ENCODE peak calls at places on chromosome 10, in eight cellular contexts. One of them, this sample, is unnamed.

GRCh38 chr10:1199897-1200721 is 143.9 kb downstream of the WDR37 start:
- DNase-seq in endothelial cell of umbilical vein: no peak
- DNase-seq in A549: no peak
- DNase-seq in SK-N-SH: no peak
- DNase-seq in GM12878: no peak
- DNase-seq in HCT116: no peak
- DNase-seq in K562: no peak
- DNase-seq in H1: no peak
- DNase-seq in this sample: no peak

GRCh38 chr10:49532461-49532860 is 6.5 kb downstream of the ERCC6 start:
- DNase-seq in endothelial cell of umbilical vein: no peak
- DNase-seq in A549: no peak
- DNase-seq in SK-N-SH: no peak
- DNase-seq in GM12878: no peak
- DNase-seq in HCT116: no peak
- DNase-seq in K562: no peak
- DNase-seq in H1: no peak
- DNase-seq in this sample: no peak

GRCh38 chr10:12981570-12981969 is 19.9 kb downstream of the CCDC3 start:
- DNase-seq in endothelial cell of umbilical vein: no peak
- DNase-seq in A549: peak
- DNase-seq in SK-N-SH: no peak
- DNase-seq in GM12878: no peak
- DNase-seq in HCT116: peak
- DNase-seq in K562: no peak
- DNase-seq in H1: no peak
- DNase-seq in this sample: peak

GRCh38 chr10:133199488-133199885 is 30.5 kb upstream of the UTF1 start:
- DNase-seq in endothelial cell of umbilical vein: no peak
- DNase-seq in A549: no peak
- DNase-seq in SK-N-SH: no peak
- DNase-seq in GM12878: no peak
- DNase-seq in HCT116: no peak
- DNase-seq in K562: no peak
- DNase-seq in H1: no peak
- DNase-seq in this sample: no peak

GRCh38 chr10:15789793-15790525 is 70.2 kb upstream of the ITGA8 start:
- DNase-seq in endothelial cell of umbilical vein: no peak
- DNase-seq in A549: no peak
- DNase-seq in SK-N-SH: no peak
- DNase-seq in GM12878: no peak
- DNase-seq in HCT116: no peak
- DNase-seq in K562: no peak
- DNase-seq in H1: no peak
- DNase-seq in this sample: no peak

GRCh38 chr10:69863580-69863979 is 61.9 kb downstream of the COL13A1 start:
- DNase-seq in endothelial cell of umbilical vein: peak
- DNase-seq in A549: no peak
- DNase-seq in SK-N-SH: no peak
- DNase-seq in GM12878: no peak
- DNase-seq in HCT116: no peak
- DNase-seq in K562: no peak
- DNase-seq in H1: no peak
- DNase-seq in this sample: no peak

GRCh38 chr10:3886191-3886590 is 101.2 kb upstream of the KLF6 start:
- DNase-seq in endothelial cell of umbilical vein: no peak
- DNase-seq in A549: peak
- DNase-seq in SK-N-SH: peak
- DNase-seq in GM12878: no peak
- DNase-seq in HCT116: no peak
- DNase-seq in K562: peak
- DNase-seq in H1: peak
- DNase-seq in this sample: no peak

GRCh38 chr10:131808370-131808930 is 92.4 kb upstream of the PPP2R2D start:
- DNase-seq in endothelial cell of umbilical vein: no peak
- DNase-seq in A549: no peak
- DNase-seq in SK-N-SH: no peak
- DNase-seq in GM12878: no peak
- DNase-seq in HCT116: no peak
- DNase-seq in K562: no peak
- DNase-seq in H1: no peak
- DNase-seq in this sample: no peak

GRCh38 chr10:3853016-3853415 is 68.0 kb upstream of the KLF6 start:
- DNase-seq in endothelial cell of umbilical vein: no peak
- DNase-seq in A549: no peak
- DNase-seq in SK-N-SH: no peak
- DNase-seq in GM12878: no peak
- DNase-seq in HCT116: no peak
- DNase-seq in K562: no peak
- DNase-seq in H1: no peak
- DNase-seq in this sample: no peak

GRCh38 chr10:17290226-17290625 is 62.2 kb downstream of the VIM start:
- DNase-seq in endothelial cell of umbilical vein: peak
- DNase-seq in A549: peak
- DNase-seq in SK-N-SH: peak
- DNase-seq in GM12878: no peak
- DNase-seq in HCT116: peak
- DNase-seq in K562: peak
- DNase-seq in H1: no peak
- DNase-seq in this sample: peak

GRCh38 chr10:17199351-17199804 is 2.1 kb downstream of the TRDMT1 start:
- DNase-seq in endothelial cell of umbilical vein: peak
- DNase-seq in A549: no peak
- DNase-seq in SK-N-SH: peak
- DNase-seq in GM12878: no peak
- DNase-seq in HCT116: no peak
- DNase-seq in K562: peak
- DNase-seq in H1: no peak
- DNase-seq in this sample: no peak

GRCh38 chr10:1292611-1293021 is 236.4 kb downstream of the WDR37 start:
- DNase-seq in endothelial cell of umbilical vein: no peak
- DNase-seq in A549: no peak
- DNase-seq in SK-N-SH: peak
- DNase-seq in GM12878: no peak
- DNase-seq in HCT116: no peak
- DNase-seq in K562: no peak
- DNase-seq in H1: no peak
- DNase-seq in this sample: no peak

GRCh38 chr10:107576746-107577145 is 412.2 kb upstream of the SORCS1 start:
- DNase-seq in endothelial cell of umbilical vein: no peak
- DNase-seq in A549: no peak
- DNase-seq in SK-N-SH: no peak
- DNase-seq in GM12878: no peak
- DNase-seq in HCT116: no peak
- DNase-seq in K562: no peak
- DNase-seq in H1: no peak
- DNase-seq in this sample: no peak

GRCh38 chr10:80870282-80870681 is 332.6 kb downstream of the SH2D4B start:
- DNase-seq in endothelial cell of umbilical vein: no peak
- DNase-seq in A549: no peak
- DNase-seq in SK-N-SH: no peak
- DNase-seq in GM12878: peak
- DNase-seq in HCT116: no peak
- DNase-seq in K562: no peak
- DNase-seq in H1: no peak
- DNase-seq in this sample: no peak

GRCh38 chr10:131726967-131727366 is 173.8 kb upstream of the PPP2R2D start:
- DNase-seq in endothelial cell of umbilical vein: no peak
- DNase-seq in A549: no peak
- DNase-seq in SK-N-SH: peak
- DNase-seq in GM12878: no peak
- DNase-seq in HCT116: no peak
- DNase-seq in K562: no peak
- DNase-seq in H1: no peak
- DNase-seq in this sample: no peak

GRCh38 chr10:75717126-75717916 is 285.9 kb downstream of the LRMDA start:
- DNase-seq in endothelial cell of umbilical vein: no peak
- DNase-seq in A549: peak
- DNase-seq in SK-N-SH: no peak
- DNase-seq in GM12878: no peak
- DNase-seq in HCT116: no peak
- DNase-seq in K562: no peak
- DNase-seq in H1: no peak
- DNase-seq in this sample: peak

GRCh38 chr10:987635-987905 is 664 bp upstream of the GTPBP4 start:
- DNase-seq in endothelial cell of umbilical vein: peak
- DNase-seq in A549: no peak
- DNase-seq in SK-N-SH: no peak
- DNase-seq in GM12878: no peak
- DNase-seq in HCT116: no peak
- DNase-seq in K562: no peak
- DNase-seq in H1: no peak
- DNase-seq in this sample: no peak

GRCh38 chr10:111600772-111601171 is 523.9 kb downstream of the ADRA2A start:
- DNase-seq in endothelial cell of umbilical vein: no peak
- DNase-seq in A549: no peak
- DNase-seq in SK-N-SH: no peak
- DNase-seq in GM12878: no peak
- DNase-seq in HCT116: no peak
- DNase-seq in K562: no peak
- DNase-seq in H1: no peak
- DNase-seq in this sample: no peak

DNA sequence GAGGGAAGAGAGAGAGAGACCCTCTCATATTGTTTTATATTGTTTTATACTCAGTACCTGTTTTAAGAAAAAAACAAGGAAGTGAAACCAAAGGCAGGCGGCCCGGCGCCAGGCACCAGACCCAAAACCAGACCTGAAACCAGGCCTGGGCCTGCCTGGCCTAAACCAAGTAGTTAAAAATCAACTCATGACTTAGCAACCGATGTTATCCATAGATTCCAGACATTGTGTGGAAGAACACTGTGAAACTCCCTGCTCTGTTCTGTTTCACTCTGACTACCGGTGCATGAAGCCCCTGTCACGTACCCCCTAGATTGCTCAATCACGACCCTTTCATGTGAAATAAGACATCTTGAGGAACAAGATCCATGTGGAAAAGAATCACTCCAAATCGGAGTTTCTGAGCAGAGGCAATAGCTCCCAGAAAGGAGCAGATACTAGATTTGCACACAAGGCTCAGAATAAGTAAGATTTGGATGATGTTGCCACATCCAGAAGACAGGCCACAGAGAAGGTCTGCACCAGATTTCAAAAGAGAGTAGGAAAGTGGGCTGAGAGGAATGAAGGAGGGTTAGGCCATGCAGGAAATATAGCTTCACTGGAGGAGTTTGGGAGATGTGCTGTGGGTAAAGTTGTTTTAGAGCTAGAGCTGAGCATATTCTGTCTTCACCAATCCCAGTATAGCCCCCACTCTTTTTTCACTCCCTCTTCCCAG is 8.7 kb upstream of the ZNF248 start:
- DNase-seq in endothelial cell of umbilical vein: no peak
- DNase-seq in A549: no peak
- DNase-seq in SK-N-SH: no peak
- DNase-seq in GM12878: no peak
- DNase-seq in HCT116: no peak
- DNase-seq in K562: no peak
- DNase-seq in H1: no peak
- DNase-seq in this sample: no peak
- TF ChIP-seq MAX in endothelial cell of umbilical vein: no peak
- TF ChIP-seq MAX in A549: no peak
- TF ChIP-seq MAX in SK-N-SH: no peak
- TF ChIP-seq MAX in GM12878: no peak
- TF ChIP-seq MAX in HCT116: no peak
- TF ChIP-seq MAX in K562: no peak
- TF ChIP-seq MAX in H1: no peak
- TF ChIP-seq MAX in this sample: no peak

GRCh38 chr10:109018892-109019507 is 904.3 kb downstream of the XPNPEP1 start:
- DNase-seq in endothelial cell of umbilical vein: no peak
- DNase-seq in A549: no peak
- DNase-seq in SK-N-SH: peak
- DNase-seq in GM12878: no peak
- DNase-seq in HCT116: no peak
- DNase-seq in K562: no peak
- DNase-seq in H1: no peak
- DNase-seq in this sample: peak
- TF ChIP-seq CTCF in endothelial cell of umbilical vein: no peak
- TF ChIP-seq CTCF in A549: no peak
- TF ChIP-seq CTCF in SK-N-SH: peak
- TF ChIP-seq CTCF in GM12878: peak
- TF ChIP-seq CTCF in HCT116: peak
- TF ChIP-seq CTCF in K562: no peak
- TF ChIP-seq CTCF in H1: no peak
- TF ChIP-seq CTCF in this sample: no peak

DNA sequence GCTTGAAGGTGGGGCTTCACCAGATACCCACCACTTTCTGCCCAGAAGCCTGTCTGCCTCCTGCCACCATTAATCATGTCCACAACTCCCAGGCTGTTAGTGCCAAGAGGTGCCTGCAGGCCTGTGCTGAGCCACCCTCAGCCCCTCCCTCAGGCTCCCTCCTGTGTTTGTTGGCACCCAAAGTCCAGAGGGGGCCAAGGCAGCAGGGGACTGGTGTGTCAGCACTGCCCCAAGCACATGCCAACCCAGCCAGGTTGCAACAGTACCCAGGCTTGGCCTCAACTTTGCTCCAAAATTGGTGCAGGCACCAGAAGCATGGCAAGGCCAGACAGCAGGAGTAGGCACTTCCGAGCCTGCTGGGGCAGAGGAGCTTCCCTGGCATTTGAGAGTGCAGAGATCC is 111.3 kb downstream of the HPSE2 start:
- DNase-seq in endothelial cell of umbilical vein: no peak
- DNase-seq in A549: no peak
- DNase-seq in SK-N-SH: no peak
- DNase-seq in GM12878: no peak
- DNase-seq in HCT116: no peak
- DNase-seq in K562: no peak
- DNase-seq in H1: no peak
- DNase-seq in this sample: no peak
- H3K4me3 ChIP-seq in endothelial cell of umbilical vein: no peak
- H3K4me3 ChIP-seq in A549: no peak
- H3K4me3 ChIP-seq in SK-N-SH: no peak
- H3K4me3 ChIP-seq in GM12878: no peak
- H3K4me3 ChIP-seq in HCT116: no peak
- H3K4me3 ChIP-seq in K562: no peak
- H3K4me3 ChIP-seq in H1: no peak
- H3K4me3 ChIP-seq in this sample: no peak

DNA sequence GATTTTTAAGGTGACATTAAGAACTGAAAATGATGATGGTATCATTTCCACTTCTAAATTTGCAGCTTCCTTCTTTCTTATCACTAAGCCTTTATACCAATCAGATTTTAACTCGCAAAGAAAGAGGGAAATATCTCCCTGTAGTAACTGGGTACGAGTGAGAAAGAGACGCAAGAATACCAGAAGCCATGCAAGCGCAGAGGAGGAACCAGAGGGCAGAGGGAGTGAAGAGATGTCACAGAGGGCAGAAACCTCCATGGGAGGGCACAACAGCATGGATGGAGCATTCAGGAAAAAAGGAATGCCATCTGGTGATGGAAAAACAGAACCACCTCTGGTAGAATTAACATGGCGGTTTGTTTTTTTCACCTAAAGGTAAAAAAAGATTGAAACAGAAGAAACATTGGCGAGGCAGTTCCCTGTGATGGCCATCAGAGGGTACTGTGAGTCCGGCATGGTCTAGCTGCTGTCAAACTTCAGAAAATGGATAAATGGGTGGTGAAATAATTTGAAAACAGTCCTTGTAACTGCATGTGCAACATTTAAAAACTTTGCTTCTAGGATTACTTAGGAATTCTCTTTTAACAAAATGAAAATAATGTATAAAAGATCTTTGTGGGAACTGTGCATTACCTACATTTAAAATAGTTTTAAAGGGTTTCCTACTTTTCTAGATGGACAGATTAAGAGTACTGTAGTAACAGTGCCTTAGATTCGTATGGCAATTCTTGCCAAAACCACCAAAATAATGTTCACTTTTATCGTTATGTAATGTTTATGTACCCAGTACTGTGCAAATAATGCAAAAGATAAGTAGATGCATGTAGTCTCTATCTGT is 91.8 kb downstream of the ARHGAP12 start:
- DNase-seq in endothelial cell of umbilical vein: peak
- DNase-seq in A549: peak
- DNase-seq in SK-N-SH: peak
- DNase-seq in GM12878: no peak
- DNase-seq in HCT116: peak
- DNase-seq in K562: peak
- DNase-seq in H1: no peak
- DNase-seq in this sample: peak
- TF ChIP-seq MAX in endothelial cell of umbilical vein: no peak
- TF ChIP-seq MAX in A549: no peak
- TF ChIP-seq MAX in SK-N-SH: no peak
- TF ChIP-seq MAX in GM12878: no peak
- TF ChIP-seq MAX in HCT116: no peak
- TF ChIP-seq MAX in K562: no peak
- TF ChIP-seq MAX in H1: no peak
- TF ChIP-seq MAX in this sample: no peak

This sample was measured in NB4.